ENCODE peak calls at places on chromosomes 4 and X, in ten cellular contexts. A is tibial artery; X is CD8-positive, alpha-beta memory T cell; B is fibroblast of lung; G is spleen; P is GM23248; D is left lung; C is breast epithelium; Z is uterus; H is left ventricle myocardium inferior. J is an unnamed sample.

GRCh38 chr4:27684501-27685077 is 823.9 kb downstream of the STIM2 start:
- DNase-seq in Z (peak; percentile 19), A (no peak), G (no peak), H (peak; percentile 15), D (peak; percentile 35), X (no peak), P (peak; percentile 72), B (peak; percentile 32), C (peak; percentile 52), J (no peak)

GRCh38 chr4:24770111-24770584 is 25.2 kb upstream of the SOD3 start:
- DNase-seq in B (peak; percentile 98), Z (no peak), H (no peak), G (no peak), X (no peak), D (no peak), C (no peak), P (peak; percentile 92), A (no peak), J (no peak)

GRCh38 chr4:87853108-87853507 is 20.3 kb downstream of the MEPE start:
- DNase-seq in G (no peak), Z (no peak), H (no peak), P (peak; percentile 64), A (no peak), D (no peak), C (no peak), B (peak; percentile 41), X (no peak), J (no peak)

GRCh38 chrX:13036896-13037295 is 7.5 kb downstream of the FAM9C start:
- DNase-seq in Z (no peak), P (no peak), D (no peak), A (no peak), C (no peak), X (no peak), B (no peak), H (no peak), G (no peak), J (no peak)

GRCh38 chr4:4950891-4951290 is 68.4 kb downstream of the CYTL1 start:
- DNase-seq in B (no peak), H (no peak), D (no peak), X (no peak), G (no peak), P (no peak), C (no peak), A (no peak), Z (no peak), J (no peak)

GRCh38 chrX:17405225-17405969 is 30.4 kb downstream of the NHS start:
- DNase-seq in C (no peak), A (no peak), G (no peak), B (peak; percentile 87), X (no peak), D (no peak), H (no peak), P (peak; percentile 58), Z (no peak), J (no peak)

GRCh38 chrX:134803551-134804183 is 145.4 kb upstream of the PLAC1 start:
- DNase-seq in Z (no peak), H (no peak), G (no peak), P (no peak), D (no peak), X (peak; percentile 60), B (no peak), A (no peak), C (no peak), J (no peak)

GRCh38 chr4:44150091-44150576 is 298.5 kb downstream of the KCTD8 start:
- DNase-seq in X (no peak), P (no peak), B (peak; percentile 80), C (no peak), H (no peak), A (no peak), G (no peak), D (no peak), Z (no peak), J (no peak)

GRCh38 chrX:147917700-147918694 is 6.3 kb downstream of the FMR1 start:
- DNase-seq in P (peak; percentile 55), Z (no peak), D (no peak), G (no peak), C (no peak), H (no peak), A (no peak), B (peak; percentile 70), X (peak; percentile 38), J (no peak)

GRCh38 chr4:145736241-145736831 is 56.4 kb downstream of the C4orf51 start:
- DNase-seq in A (peak; percentile 92), C (peak; percentile 71), G (no peak), X (no peak), B (peak; percentile 65), Z (peak; percentile 75), D (peak; percentile 56), H (peak; percentile 27), P (peak; percentile 42), J (peak; percentile 60)

GRCh38 chr4:145735777-145736176 is 55.8 kb downstream of the C4orf51 start:
- DNase-seq in B (peak; percentile 18), H (no peak), C (no peak), D (no peak), A (no peak), P (no peak), Z (no peak), G (no peak), X (no peak), J (no peak)

GRCh38 chr4:145734051-145734450 is 54.1 kb downstream of the C4orf51 start:
- DNase-seq in H (no peak), G (no peak), Z (peak; percentile 32), C (no peak), X (no peak), A (no peak), P (peak; percentile 45), D (no peak), B (peak; percentile 50), J (no peak)

GRCh38 chr4:145734576-145735329 is 54.8 kb downstream of the C4orf51 start:
- DNase-seq in Z (peak; percentile 91), G (no peak), D (peak; percentile 57), H (no peak), P (peak; percentile 99), B (peak; percentile 99), A (peak; percentile 95), X (no peak), C (peak; percentile 75), J (peak; percentile 79)

DNA sequence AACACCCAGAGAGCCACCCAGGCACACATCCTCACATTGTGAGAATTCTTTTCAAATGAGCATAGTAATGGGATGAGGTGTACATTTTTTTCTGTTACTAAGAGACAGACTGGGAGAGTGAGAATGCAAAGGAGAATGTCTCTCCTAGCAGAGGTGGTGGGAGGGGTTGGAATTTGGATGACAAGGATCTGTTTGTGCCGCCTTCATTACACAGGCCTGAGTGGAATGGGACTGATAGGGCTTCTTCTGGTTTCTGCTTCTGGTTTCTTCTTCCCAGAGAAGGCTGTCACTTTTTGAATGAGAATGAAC is 55.3 kb downstream of the C4orf51 start:
- DNase-seq in X (no peak), D (no peak), P (peak; percentile 97), C (no peak), B (peak; percentile 99), A (no peak), Z (peak; percentile 30), H (no peak), G (no peak), J (no peak)
- H3K4me3 ChIP-seq in X (no peak overlapping the region), D (no peak overlapping the region), P (peak overlapping the region; percentile 76), C (peak overlapping the region; percentile 81), B (no peak overlapping the region), A (peak overlapping the region; percentile 71), Z (no peak overlapping the region), H (no peak overlapping the region), G (no peak overlapping the region), J (peak overlapping the region; percentile 15)

GRCh38 chr4:121666091-121666679 is 30.6 kb downstream of the ANXA5 start:
- DNase-seq in H (peak; percentile 33), G (no peak), P (no peak), B (no peak), Z (no peak), C (no peak), A (no peak), X (no peak), D (peak; percentile 62), J (peak; percentile 68)
- H3K4me1 ChIP-seq in H (peaks cover 7% of the 10 kb centered on the region), G (no peaks in the 10 kb centered on the region), P (peaks cover 39% of the 10 kb centered on the region), B (peaks cover 25% of the 10 kb centered on the region), Z (no peaks in the 10 kb centered on the region), C (no peaks in the 10 kb centered on the region), A (no peaks in the 10 kb centered on the region), X (no peaks in the 10 kb centered on the region), D (no peaks in the 10 kb centered on the region), J (no peaks in the 10 kb centered on the region)

GRCh38 chr4:76708986-76709385 is 189.0 kb downstream of the SOWAHB start:
- DNase-seq in G (no peak), H (no peak), P (no peak), C (no peak), B (no peak), D (no peak), X (no peak), A (no peak), Z (no peak), J (no peak)

GRCh38 chr4:76714226-76714625 is 183.7 kb downstream of the SOWAHB start:
- DNase-seq in A (no peak), P (no peak), B (no peak), H (no peak), X (no peak), C (no peak), Z (no peak), D (no peak), G (no peak), J (no peak)

GRCh38 chr4:76716020-76716419 is 181.9 kb downstream of the SOWAHB start:
- DNase-seq in C (no peak), B (no peak), D (no peak), Z (no peak), A (no peak), X (no peak), G (no peak), H (no peak), P (no peak), J (no peak)

GRCh38 chr4:76709454-76709853 is 188.5 kb downstream of the SOWAHB start:
- DNase-seq in P (no peak), C (no peak), B (peak; percentile 70), X (no peak), Z (no peak), H (no peak), G (no peak), D (peak; percentile 34), A (no peak), J (no peak)

DNA sequence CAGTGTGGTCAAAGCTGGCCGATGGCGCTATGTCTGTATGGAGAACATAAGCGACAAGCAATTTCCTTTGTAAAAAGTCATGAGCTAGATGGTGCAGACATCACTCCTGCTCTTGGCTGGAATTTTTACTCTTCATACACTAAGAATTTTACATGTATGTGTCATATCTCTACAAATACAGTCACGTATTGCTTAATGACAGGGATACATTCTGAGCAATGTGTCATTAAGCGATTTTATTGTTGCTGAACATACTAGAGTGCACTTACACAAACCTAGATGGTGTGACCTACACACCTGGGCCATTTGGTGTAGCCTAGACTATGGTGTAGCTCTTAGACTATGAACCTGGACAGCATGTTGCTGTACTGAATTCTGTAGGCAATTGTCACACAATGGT is 185.4 kb downstream of the SOWAHB start:
- DNase-seq in Z (no peak), H (no peak), P (no peak), A (no peak), C (no peak), D (no peak), B (no peak), X (no peak), G (no peak), J (no peak)
- H3K36me3 ChIP-seq in Z (no peaks in the 10 kb centered on the region), H (no peaks in the 10 kb centered on the region), P (no peaks in the 10 kb centered on the region), A (peaks cover 8% of the 10 kb centered on the region), C (no peaks in the 10 kb centered on the region), D (no peaks in the 10 kb centered on the region), B (peaks cover 3% of the 10 kb centered on the region), X (no peaks in the 10 kb centered on the region), G (no peaks in the 10 kb centered on the region), J (no peaks in the 10 kb centered on the region)

DNA sequence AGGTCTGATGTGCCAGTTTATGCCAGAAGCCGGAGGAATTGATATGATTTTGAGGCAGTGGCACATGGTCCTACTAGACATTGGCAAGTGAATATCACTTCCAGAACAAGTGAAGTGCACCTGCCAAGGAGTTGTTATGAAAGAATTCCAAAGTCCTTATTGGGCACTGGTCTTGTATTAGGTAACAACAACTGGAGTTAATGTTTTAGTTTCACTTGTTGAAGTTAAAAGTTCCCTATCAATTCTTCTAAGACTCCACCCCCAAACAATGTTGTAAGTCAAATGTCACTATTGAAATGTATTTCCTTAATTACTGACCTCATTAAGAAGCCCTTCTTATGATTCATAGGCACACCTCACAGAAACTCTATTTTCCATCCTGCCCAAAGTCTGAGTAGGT is 3.1 kb downstream of the TET2 start:
- DNase-seq in A (no peak), D (no peak), C (no peak), X (no peak), G (no peak), Z (no peak), B (peak; percentile 18), H (no peak), P (no peak), J (no peak)
- H3K4me3 ChIP-seq in A (no peak overlapping the region), D (no peak overlapping the region), C (peak overlapping the region; percentile 14), X (no peak overlapping the region), G (no peak overlapping the region), Z (no peak overlapping the region), B (peak overlapping the region; percentile 93), H (peak overlapping the region; percentile 2), P (no peak overlapping the region), J (peak overlapping the region; percentile 86)